ENCODE peak calls at places on chromosome 14, in ten cellular contexts. F, H, N, D, B, Q, G, M, E and W are unnamed samples.

GRCh38 chr14:55508676-55509075 is 68.3 kb upstream of the TBPL2 start:
- DNase-seq in F (no peak), H (no peak), N (no peak), D (no peak), B (no peak), Q (no peak), G (no peak), M (no peak), E (no peak), W (no peak)

GRCh38 chr14:45298427-45299117 is 45.6 kb upstream of the MIS18BP1 start:
- DNase-seq in F (no peak), H (no peak), N (no peak), D (no peak), B (no peak), Q (no peak), G (no peak), M (no peak), E (no peak), W (no peak)

GRCh38 chr14:46661728-46662127 is 10.1 kb upstream of the RPL10L start:
- DNase-seq in F (peak; percentile 0), H (no peak), N (peak; percentile 69), D (no peak), B (no peak), Q (no peak), G (peak; percentile 18), M (no peak), E (no peak), W (no peak)

GRCh38 chr14:69987416-69988144 is 108.4 kb downstream of the SMOC1 start:
- DNase-seq in F (no peak), H (no peak), N (peak; percentile 76), D (no peak), B (no peak), Q (no peak), G (no peak), M (no peak), E (no peak), W (no peak)

GRCh38 chr14:53055003-53055402 is 98.1 kb downstream of the DDHD1 start:
- DNase-seq in F (peak; percentile 40), H (no peak), N (peak; percentile 73), D (no peak), B (no peak), Q (no peak), G (no peak), M (no peak), E (peak; percentile 15), W (peak; percentile 25)

GRCh38 chr14:24705840-24706239 is 71.8 kb upstream of the GZMB start:
- DNase-seq in F (no peak), H (no peak), N (no peak), D (no peak), B (no peak), Q (no peak), G (no peak), M (no peak), E (peak; percentile 58), W (no peak)

GRCh38 chr14:89399594-89400068 is 17.4 kb downstream of the FOXN3 start:
- DNase-seq in F (no peak), H (no peak), N (peak; percentile 97), D (no peak), B (no peak), Q (no peak), G (no peak), M (peak; percentile 49), E (no peak), W (no peak)

GRCh38 chr14:88895116-88895515 is 70.7 kb downstream of the TTC8 start:
- DNase-seq in F (no peak), H (peak; percentile 31), N (no peak), D (no peak), B (no peak), Q (no peak), G (no peak), M (no peak), E (no peak), W (no peak)

GRCh38 chr14:86646688-86647687 is 1117.0 kb downstream of the FLRT2 start:
- DNase-seq in F (no peak), H (no peak), N (peak; percentile 47), D (no peak), B (no peak), Q (no peak), G (no peak), M (no peak), E (no peak), W (no peak)

GRCh38 chr14:74763803-74764531 is 851 bp downstream of the YLPM1 start:
- DNase-seq in F (no peak), H (no peak), N (peak; percentile 37), D (no peak), B (no peak), Q (peak; percentile 10), G (no peak), M (peak; percentile 68), E (no peak), W (no peak)

GRCh38 chr14:74765721-74766120 is 2.6 kb downstream of the YLPM1 start:
- DNase-seq in F (no peak), H (no peak), N (no peak), D (no peak), B (no peak), Q (no peak), G (no peak), M (no peak), E (no peak), W (no peak)

DNA sequence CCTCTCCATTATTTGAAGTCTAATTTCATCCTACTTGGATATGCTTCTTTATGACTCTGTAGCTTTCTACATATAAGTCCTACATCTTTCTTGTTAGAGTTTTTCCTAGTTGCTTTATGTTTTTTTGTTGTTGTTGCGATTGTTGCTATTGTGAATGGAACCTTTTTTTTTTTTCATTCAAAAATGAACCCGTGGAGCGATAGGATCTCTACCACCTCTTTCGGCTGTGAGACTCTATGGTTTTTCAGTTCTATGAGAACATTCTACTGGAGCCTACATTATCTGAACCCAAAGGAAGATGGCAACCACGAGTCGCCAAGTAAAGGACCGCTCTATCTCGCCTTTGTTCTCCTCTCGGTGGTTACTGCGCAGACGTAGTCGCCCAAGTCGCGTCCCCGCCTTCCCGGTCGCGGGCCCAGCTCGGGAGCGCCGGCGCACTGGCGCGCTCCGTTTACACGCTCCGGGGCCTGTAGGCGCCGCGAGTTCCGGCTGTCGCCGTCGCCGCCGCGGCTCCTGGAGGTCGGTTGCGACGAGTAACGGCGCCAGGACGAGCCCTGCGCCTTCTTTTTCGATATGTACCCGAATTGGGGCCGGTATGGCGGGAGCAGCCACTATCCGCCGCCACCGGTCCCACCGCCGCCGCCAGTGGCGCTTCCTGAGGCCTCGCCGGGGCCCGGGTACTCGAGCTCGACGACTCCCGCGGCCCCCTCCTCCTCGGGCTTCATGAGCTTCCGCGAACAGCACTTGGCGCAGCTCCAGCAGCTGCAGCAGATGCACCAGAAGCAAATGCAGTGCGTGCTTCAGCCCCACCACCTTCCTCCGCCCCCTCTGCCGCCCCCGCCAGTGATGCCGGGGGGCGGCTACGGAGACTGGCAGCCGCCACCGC is at the start of gene YLPM1:
- DNase-seq in F (peak; percentile 96), H (peak; percentile 87), N (peak; percentile 98), D (peak; percentile 94), B (peak; percentile 98), Q (peak; percentile 94), G (peak; percentile 89), M (peak; percentile 94), E (peak; percentile 97), W (peak; percentile 92)
- H3K4me3 ChIP-seq in F (peak within 1 kb of the TSS; percentile 78), H (peak within 1 kb of the TSS; percentile 97), N (peak within 1 kb of the TSS; percentile 87), D (peak within 1 kb of the TSS; percentile 97), B (peak within 1 kb of the TSS; percentile 99), Q (peak within 1 kb of the TSS; percentile 76), G (peak within 1 kb of the TSS; percentile 72), M (peak within 1 kb of the TSS; percentile 94), E (peak within 1 kb of the TSS; percentile 94), W (peak within 1 kb of the TSS; percentile 74)

GRCh38 chr14:65025818-65026217 is 39.1 kb downstream of the FNTB start:
- DNase-seq in F (no peak), H (no peak), N (no peak), D (no peak), B (no peak), Q (no peak), G (no peak), M (no peak), E (no peak), W (no peak)
- TF ChIP-seq POLR2AphosphoS5 in F (no peak), H (no peak), N (no peak), D (no peak), B (no peak), Q (no peak), G (no peak), M (no peak), E (no peak), W (no peak)

DNA sequence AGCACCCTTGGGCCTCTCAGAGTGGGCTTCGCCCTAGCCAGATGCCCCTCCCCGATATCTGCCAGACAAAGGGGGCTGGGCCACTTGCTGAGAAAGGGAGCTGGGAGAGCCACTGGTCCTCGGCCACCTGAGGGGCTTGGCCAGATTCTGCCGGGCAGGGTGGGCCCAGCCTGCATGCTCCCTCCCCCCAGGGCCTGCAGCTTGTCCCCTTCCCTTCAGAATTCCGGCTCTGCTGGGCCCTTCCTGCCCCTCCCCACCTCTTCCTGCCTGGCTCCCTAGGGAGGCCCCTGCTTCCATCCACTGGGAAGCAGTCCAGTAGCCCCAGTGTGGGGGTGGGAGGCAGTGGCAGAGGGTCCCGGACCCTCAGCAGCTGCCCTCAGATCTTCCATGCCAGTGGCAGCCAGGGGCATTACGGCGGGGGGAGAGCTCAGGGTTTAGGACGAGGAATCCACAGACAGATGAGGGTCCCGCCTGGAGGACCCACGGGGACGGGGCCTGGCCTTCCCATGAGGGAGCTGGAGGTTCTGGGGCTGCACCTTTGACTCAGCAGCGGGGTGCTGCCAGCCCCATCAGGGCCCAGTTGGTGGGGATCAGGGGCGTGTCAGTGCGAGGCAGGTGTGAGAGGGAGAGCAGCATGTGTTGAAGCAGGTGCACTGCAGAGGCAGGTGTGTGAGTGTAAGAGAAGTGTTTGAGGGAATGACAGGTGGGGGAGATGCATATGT is 2.5 kb downstream of the CRIP2 start:
- DNase-seq in F (no peak), H (no peak), N (no peak), D (no peak), B (no peak), Q (no peak), G (no peak), M (peak; percentile 72), E (no peak), W (no peak)
- H3K4me3 ChIP-seq in F (no peak overlapping the region), H (peak overlapping the region; percentile 97), N (no peak overlapping the region), D (peak overlapping the region; percentile 76), B (no peak overlapping the region), Q (peak overlapping the region; percentile 58), G (no peak overlapping the region), M (peak overlapping the region; percentile 91), E (no peak overlapping the region), W (peak overlapping the region; percentile 67)

GRCh38 chr14:37594238-37594915 is 672 bp downstream of the FOXA1 start:
- DNase-seq in F (peak; percentile 76), H (no peak), N (peak; percentile 89), D (peak; percentile 82), B (no peak), Q (peak; percentile 82), G (peak; percentile 62), M (peak; percentile 74), E (no peak), W (peak; percentile 32)

GRCh38 chr14:37591941-37592287 is 3.1 kb downstream of the FOXA1 start:
- DNase-seq in F (no peak), H (no peak), N (no peak), D (peak; percentile 64), B (no peak), Q (peak; percentile 36), G (no peak), M (no peak), E (no peak), W (no peak)

GRCh38 chr14:37591311-37591940 is 3.6 kb downstream of the FOXA1 start:
- DNase-seq in F (no peak), H (no peak), N (peak; percentile 83), D (peak; percentile 65), B (no peak), Q (peak; percentile 51), G (no peak), M (no peak), E (no peak), W (no peak)

GRCh38 chr14:37593496-37594237 is 1.4 kb downstream of the FOXA1 start:
- DNase-seq in F (no peak), H (no peak), N (no peak), D (no peak), B (no peak), Q (no peak), G (no peak), M (no peak), E (no peak), W (no peak)

GRCh38 chr14:37592288-37593274 is 2.5 kb downstream of the FOXA1 start:
- DNase-seq in F (no peak), H (no peak), N (peak; percentile 70), D (no peak), B (no peak), Q (peak; percentile 31), G (no peak), M (no peak), E (no peak), W (no peak)
- TF ChIP-seq POLR2AphosphoS5 in F (no peak), H (no peak), N (no peak), D (no peak), B (no peak), Q (no peak), G (no peak), M (no peak), E (no peak), W (no peak)